ENCODE peak calls at places on chromosomes 12 and 14, in nine cellular contexts. O, D, I, E, M, V, W, A and R are unnamed samples.

GRCh38 chr12:48349471-48349870 is 1.2 kb downstream of the ZNF641 start:
- DNase-seq in O (no peak), D (peak; percentile 57), I (no peak), E (no peak), M (no peak), V (no peak), W (no peak), A (no peak), R (no peak)

GRCh38 chr14:90903101-90903500 is 86.9 kb upstream of the TTC7B start:
- DNase-seq in O (peak; percentile 36), D (peak; percentile 73), I (peak; percentile 45), E (no peak), M (peak; percentile 65), V (peak; percentile 20), W (peak; percentile 52), A (no peak), R (peak; percentile 38)

GRCh38 chr14:94562941-94563883 is 2.0 kb downstream of the SERPINA4 start:
- DNase-seq in O (no peak), D (no peak), I (no peak), E (no peak), M (no peak), V (no peak), W (no peak), A (no peak), R (no peak)

GRCh38 chr14:96508900-96509299 is 6.7 kb downstream of the PAPOLA start:
- DNase-seq in O (no peak), D (peak; percentile 9), I (no peak), E (no peak), M (no peak), V (no peak), W (no peak), A (no peak), R (no peak)

GRCh38 chr12:53427905-53428594 is 4.4 kb downstream of the AMHR2 start:
- DNase-seq in O (no peak), D (peak; percentile 51), I (no peak), E (no peak), M (peak; percentile 43), V (no peak), W (peak; percentile 100), A (no peak), R (no peak)

GRCh38 chr12:94312388-94312787 is 147.3 kb downstream of the CEP83 start:
- DNase-seq in O (no peak), D (no peak), I (no peak), E (no peak), M (no peak), V (no peak), W (no peak), A (no peak), R (no peak)

GRCh38 chr14:39581474-39581873 is 149.2 kb upstream of the FBXO33 start:
- DNase-seq in O (no peak), D (peak; percentile 9), I (no peak), E (no peak), M (no peak), V (no peak), W (no peak), A (no peak), R (no peak)

GRCh38 chr12:68871899-68872298 is 61.1 kb downstream of the CPM start:
- DNase-seq in O (no peak), D (peak; percentile 60), I (peak; percentile 23), E (no peak), M (no peak), V (no peak), W (peak; percentile 37), A (no peak), R (no peak)

GRCh38 chr14:96275182-96276112 is 19.4 kb downstream of the BDKRB1 start:
- DNase-seq in O (peak; percentile 67), D (peak; percentile 72), I (peak; percentile 81), E (peak; percentile 26), M (peak; percentile 74), V (peak; percentile 43), W (peak; percentile 29), A (peak; percentile 33), R (peak; percentile 31)

GRCh38 chr14:103094406-103095209 is at the start of gene EXOC3L4:
- DNase-seq in O (no peak), D (no peak), I (no peak), E (no peak), M (no peak), V (no peak), W (no peak), A (no peak), R (no peak)

GRCh38 chr12:55845349-55845748 is 2.6 kb upstream of the MMP19 start:
- DNase-seq in O (no peak), D (no peak), I (no peak), E (no peak), M (no peak), V (no peak), W (no peak), A (no peak), R (no peak)

GRCh38 chr14:96631621-96632362 is 129.6 kb downstream of the PAPOLA start:
- DNase-seq in O (no peak), D (no peak), I (no peak), E (no peak), M (no peak), V (no peak), W (no peak), A (no peak), R (peak; percentile 7)

GRCh38 chr12:65248656-65249633 is 29.5 kb upstream of the MSRB3 start:
- DNase-seq in O (no peak), D (no peak), I (no peak), E (no peak), M (no peak), V (no peak), W (peak; percentile 26), A (no peak), R (no peak)

GRCh38 chr14:77965919-77966435 is 166.1 kb downstream of the ADCK1 start:
- DNase-seq in O (peak; percentile 27), D (peak; percentile 43), I (peak; percentile 54), E (no peak), M (no peak), V (peak; percentile 45), W (peak; percentile 44), A (no peak), R (no peak)

GRCh38 chr12:76024942-76025600 is 6.5 kb downstream of the PHLDA1 start:
- DNase-seq in O (no peak), D (peak; percentile 89), I (no peak), E (no peak), M (no peak), V (no peak), W (peak; percentile 83), A (no peak), R (no peak)

GRCh38 chr12:1217191-1217949 is 226.3 kb downstream of the ERC1 start:
- DNase-seq in O (no peak), D (peak; percentile 64), I (no peak), E (no peak), M (no peak), V (no peak), W (peak; percentile 91), A (no peak), R (no peak)

GRCh38 chr14:96793547-96793946 is 3.6 kb upstream of the VRK1 start:
- DNase-seq in O (no peak), D (no peak), I (no peak), E (no peak), M (no peak), V (no peak), W (no peak), A (no peak), R (no peak)

GRCh38 chr14:76715927-76716200 is 45.4 kb upstream of the VASH1 start:
- DNase-seq in O (no peak), D (no peak), I (no peak), E (no peak), M (no peak), V (no peak), W (no peak), A (no peak), R (no peak)

GRCh38 chr14:60893916-60894315 is 87.0 kb downstream of the TRMT5 start:
- DNase-seq in O (no peak), D (no peak), I (no peak), E (no peak), M (no peak), V (no peak), W (no peak), A (no peak), R (no peak)

GRCh38 chr12:91974541-91974940 is 171.1 kb downstream of the BTG1 start:
- DNase-seq in O (no peak), D (no peak), I (no peak), E (no peak), M (no peak), V (no peak), W (no peak), A (no peak), R (no peak)

GRCh38 chr14:49999826-50000214 is 106.9 kb downstream of the ARF6 start:
- DNase-seq in O (no peak), D (no peak), I (no peak), E (no peak), M (no peak), V (no peak), W (no peak), A (no peak), R (no peak)

GRCh38 chr12:1741154-1741949 is 50.5 kb downstream of the ADIPOR2 start:
- DNase-seq in O (no peak), D (no peak), I (no peak), E (no peak), M (no peak), V (no peak), W (no peak), A (no peak), R (no peak)

GRCh38 chr14:77238356-77238755 is 32.6 kb downstream of the NGB start:
- DNase-seq in O (no peak), D (no peak), I (no peak), E (no peak), M (no peak), V (no peak), W (no peak), A (no peak), R (no peak)

GRCh38 chr14:54001189-54001878 is 44.7 kb upstream of the BMP4 start:
- DNase-seq in O (no peak), D (no peak), I (peak; percentile 43), E (no peak), M (no peak), V (no peak), W (peak; percentile 47), A (no peak), R (no peak)

GRCh38 chr14:49915085-49915484 is 22.2 kb downstream of the ARF6 start:
- DNase-seq in O (no peak), D (no peak), I (no peak), E (no peak), M (no peak), V (no peak), W (no peak), A (no peak), R (no peak)

GRCh38 chr14:65255583-65256443 is 153.5 kb upstream of the MAX start:
- DNase-seq in O (peak; percentile 22), D (peak; percentile 38), I (peak; percentile 84), E (no peak), M (no peak), V (no peak), W (peak; percentile 84), A (no peak), R (no peak)

GRCh38 chr12:40691913-40692616 is at the start of gene CNTN1:
- DNase-seq in O (no peak), D (peak; percentile 8), I (peak; percentile 92), E (no peak), M (no peak), V (no peak), W (peak; percentile 83), A (no peak), R (no peak)

GRCh38 chr12:119410396-119410795 is 75.9 kb downstream of the CCDC60 start:
- DNase-seq in O (no peak), D (no peak), I (peak; percentile 16), E (no peak), M (no peak), V (no peak), W (no peak), A (no peak), R (no peak)

GRCh38 chr12:47068539-47068938 is 10.9 kb upstream of the PCED1B start:
- DNase-seq in O (no peak), D (no peak), I (peak; percentile 28), E (no peak), M (no peak), V (no peak), W (no peak), A (no peak), R (no peak)

GRCh38 chr12:52925717-52926595 is 21.1 kb upstream of the KRT8 start:
- DNase-seq in O (no peak), D (no peak), I (no peak), E (no peak), M (no peak), V (no peak), W (peak; percentile 36), A (no peak), R (no peak)

GRCh38 chr12:11958216-11959091 is 112.3 kb upstream of the BCL2L14 start:
- DNase-seq in O (no peak), D (peak; percentile 92), I (no peak), E (no peak), M (peak; percentile 41), V (no peak), W (peak; percentile 93), A (no peak), R (no peak)